ENCODE peak calls at places on chromosomes 12 and 14, in eight cellular contexts. One of them, this sample, is unnamed.

GRCh38 chr12:49086116-49086515 is 8.5 kb downstream of the DHH start:
- DNase-seq in cardiac muscle cell: no peak
- DNase-seq in CD8-positive, alpha-beta T cell: no peak
- DNase-seq in vagina: no peak
- DNase-seq in prostate gland: no peak
- DNase-seq in AG10803: peak; percentile 50
- DNase-seq in A549: no peak
- DNase-seq in astrocyte of the spinal cord: no peak
- DNase-seq in this sample: no peak

GRCh38 chr14:103436533-103436932 is 51.3 kb downstream of the MARK3 start:
- DNase-seq in cardiac muscle cell: no peak
- DNase-seq in CD8-positive, alpha-beta T cell: no peak
- DNase-seq in vagina: no peak
- DNase-seq in prostate gland: no peak
- DNase-seq in AG10803: no peak
- DNase-seq in A549: peak; percentile 22
- DNase-seq in astrocyte of the spinal cord: peak; percentile 23
- DNase-seq in this sample: peak; percentile 59

GRCh38 chr12:92304335-92305066 is 158.9 kb upstream of the BTG1 start:
- DNase-seq in cardiac muscle cell: no peak
- DNase-seq in CD8-positive, alpha-beta T cell: no peak
- DNase-seq in vagina: no peak
- DNase-seq in prostate gland: no peak
- DNase-seq in AG10803: peak; percentile 34
- DNase-seq in A549: no peak
- DNase-seq in astrocyte of the spinal cord: peak; percentile 17
- DNase-seq in this sample: no peak

GRCh38 chr12:11882301-11883019 is 188.3 kb upstream of the BCL2L14 start:
- DNase-seq in cardiac muscle cell: no peak
- DNase-seq in CD8-positive, alpha-beta T cell: no peak
- DNase-seq in vagina: no peak
- DNase-seq in prostate gland: no peak
- DNase-seq in AG10803: no peak
- DNase-seq in A549: no peak
- DNase-seq in astrocyte of the spinal cord: no peak
- DNase-seq in this sample: no peak

GRCh38 chr14:74936151-74936550 is 13.1 kb upstream of the RPS6KL1 start:
- DNase-seq in cardiac muscle cell: no peak
- DNase-seq in CD8-positive, alpha-beta T cell: no peak
- DNase-seq in vagina: no peak
- DNase-seq in prostate gland: no peak
- DNase-seq in AG10803: no peak
- DNase-seq in A549: no peak
- DNase-seq in astrocyte of the spinal cord: no peak
- DNase-seq in this sample: no peak

GRCh38 chr14:36340276-36340890 is 19.9 kb upstream of the MBIP start:
- DNase-seq in cardiac muscle cell: no peak
- DNase-seq in CD8-positive, alpha-beta T cell: no peak
- DNase-seq in vagina: no peak
- DNase-seq in prostate gland: no peak
- DNase-seq in AG10803: no peak
- DNase-seq in A549: no peak
- DNase-seq in astrocyte of the spinal cord: no peak
- DNase-seq in this sample: no peak

GRCh38 chr14:88535149-88535548 is 19.7 kb downstream of the PTPN21 start:
- DNase-seq in cardiac muscle cell: peak; percentile 48
- DNase-seq in CD8-positive, alpha-beta T cell: no peak
- DNase-seq in vagina: no peak
- DNase-seq in prostate gland: no peak
- DNase-seq in AG10803: peak; percentile 25
- DNase-seq in A549: peak; percentile 23
- DNase-seq in astrocyte of the spinal cord: no peak
- DNase-seq in this sample: no peak

GRCh38 chr12:76879710-76880025 is 849 bp upstream of the CSRP2 start:
- DNase-seq in cardiac muscle cell: no peak
- DNase-seq in CD8-positive, alpha-beta T cell: no peak
- DNase-seq in vagina: no peak
- DNase-seq in prostate gland: peak; percentile 23
- DNase-seq in AG10803: no peak
- DNase-seq in A549: no peak
- DNase-seq in astrocyte of the spinal cord: no peak
- DNase-seq in this sample: no peak

GRCh38 chr12:122969657-122970056 is 3.4 kb upstream of the ABCB9 start:
- DNase-seq in cardiac muscle cell: no peak
- DNase-seq in CD8-positive, alpha-beta T cell: no peak
- DNase-seq in vagina: no peak
- DNase-seq in prostate gland: no peak
- DNase-seq in AG10803: no peak
- DNase-seq in A549: no peak
- DNase-seq in astrocyte of the spinal cord: no peak
- DNase-seq in this sample: no peak

GRCh38 chr12:44976246-44976645 is 74.7 kb downstream of the DBX2 start:
- DNase-seq in cardiac muscle cell: no peak
- DNase-seq in CD8-positive, alpha-beta T cell: no peak
- DNase-seq in vagina: no peak
- DNase-seq in prostate gland: no peak
- DNase-seq in AG10803: no peak
- DNase-seq in A549: no peak
- DNase-seq in astrocyte of the spinal cord: no peak
- DNase-seq in this sample: no peak

GRCh38 chr12:24499151-24500146 is 449.5 kb downstream of the BCAT1 start:
- DNase-seq in cardiac muscle cell: no peak
- DNase-seq in CD8-positive, alpha-beta T cell: no peak
- DNase-seq in vagina: no peak
- DNase-seq in prostate gland: no peak
- DNase-seq in AG10803: peak; percentile 10
- DNase-seq in A549: no peak
- DNase-seq in astrocyte of the spinal cord: peak; percentile 81
- DNase-seq in this sample: peak; percentile 64

GRCh38 chr12:116910645-116911449 is at the start of gene FBXW8:
- DNase-seq in cardiac muscle cell: peak; percentile 85
- DNase-seq in CD8-positive, alpha-beta T cell: peak; percentile 53
- DNase-seq in vagina: no peak
- DNase-seq in prostate gland: peak; percentile 26
- DNase-seq in AG10803: peak; percentile 68
- DNase-seq in A549: peak; percentile 86
- DNase-seq in astrocyte of the spinal cord: peak; percentile 77
- DNase-seq in this sample: peak; percentile 62

GRCh38 chr12:56143225-56143624 is 9.2 kb upstream of the MYL6B start:
- DNase-seq in cardiac muscle cell: no peak
- DNase-seq in CD8-positive, alpha-beta T cell: no peak
- DNase-seq in vagina: no peak
- DNase-seq in prostate gland: no peak
- DNase-seq in AG10803: no peak
- DNase-seq in A549: no peak
- DNase-seq in astrocyte of the spinal cord: no peak
- DNase-seq in this sample: no peak

GRCh38 chr14:49467091-49467490 is 119.1 kb downstream of the RPS29 start:
- DNase-seq in cardiac muscle cell: no peak
- DNase-seq in CD8-positive, alpha-beta T cell: no peak
- DNase-seq in vagina: no peak
- DNase-seq in prostate gland: no peak
- DNase-seq in AG10803: no peak
- DNase-seq in A549: no peak
- DNase-seq in astrocyte of the spinal cord: no peak
- DNase-seq in this sample: no peak

GRCh38 chr14:49463146-49463545 is 123.0 kb downstream of the RPS29 start:
- DNase-seq in cardiac muscle cell: no peak
- DNase-seq in CD8-positive, alpha-beta T cell: no peak
- DNase-seq in vagina: no peak
- DNase-seq in prostate gland: no peak
- DNase-seq in AG10803: no peak
- DNase-seq in A549: no peak
- DNase-seq in astrocyte of the spinal cord: no peak
- DNase-seq in this sample: no peak

GRCh38 chr14:49461529-49462401 is 124.4 kb downstream of the RPS29 start:
- DNase-seq in cardiac muscle cell: peak; percentile 67
- DNase-seq in CD8-positive, alpha-beta T cell: peak; percentile 39
- DNase-seq in vagina: no peak
- DNase-seq in prostate gland: peak; percentile 70
- DNase-seq in AG10803: peak; percentile 77
- DNase-seq in A549: peak; percentile 82
- DNase-seq in astrocyte of the spinal cord: peak; percentile 76
- DNase-seq in this sample: peak; percentile 85

GRCh38 chr14:49460647-49461046 is 125.5 kb downstream of the RPS29 start:
- DNase-seq in cardiac muscle cell: no peak
- DNase-seq in CD8-positive, alpha-beta T cell: no peak
- DNase-seq in vagina: no peak
- DNase-seq in prostate gland: no peak
- DNase-seq in AG10803: no peak
- DNase-seq in A549: no peak
- DNase-seq in astrocyte of the spinal cord: no peak
- DNase-seq in this sample: no peak

DNA sequence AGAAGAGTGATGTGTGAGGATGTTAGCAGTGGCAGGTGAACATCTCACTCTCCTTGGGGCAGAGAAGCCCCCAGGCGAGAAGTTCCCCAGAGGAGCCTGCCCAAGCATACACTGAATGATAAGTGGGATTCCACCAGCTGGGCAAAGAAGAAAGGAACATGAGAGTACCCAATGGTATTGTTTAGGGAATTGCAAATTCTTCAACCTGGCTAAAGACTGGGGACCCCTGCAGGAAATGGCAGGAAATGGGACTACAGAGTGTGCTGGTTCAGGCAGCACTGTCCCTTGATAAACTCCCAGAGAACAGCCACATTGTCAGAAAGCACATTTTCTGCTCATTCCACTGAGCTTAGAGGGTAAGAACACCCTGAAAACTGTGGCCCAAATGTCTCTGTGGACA is 121.3 kb downstream of the RPS29 start:
- DNase-seq in cardiac muscle cell: peak; percentile 9
- DNase-seq in CD8-positive, alpha-beta T cell: no peak
- DNase-seq in vagina: no peak
- DNase-seq in prostate gland: no peak
- DNase-seq in AG10803: no peak
- DNase-seq in A549: peak; percentile 20
- DNase-seq in astrocyte of the spinal cord: no peak
- DNase-seq in this sample: peak; percentile 14
- TF ChIP-seq CTCF in cardiac muscle cell: peak; percentile 17
- TF ChIP-seq CTCF in CD8-positive, alpha-beta T cell: no peak
- TF ChIP-seq CTCF in vagina: no peak
- TF ChIP-seq CTCF in prostate gland: no peak
- TF ChIP-seq CTCF in AG10803: no peak
- TF ChIP-seq CTCF in A549: no peak
- TF ChIP-seq CTCF in astrocyte of the spinal cord: peak; percentile 24
- TF ChIP-seq CTCF in this sample: no peak

DNA sequence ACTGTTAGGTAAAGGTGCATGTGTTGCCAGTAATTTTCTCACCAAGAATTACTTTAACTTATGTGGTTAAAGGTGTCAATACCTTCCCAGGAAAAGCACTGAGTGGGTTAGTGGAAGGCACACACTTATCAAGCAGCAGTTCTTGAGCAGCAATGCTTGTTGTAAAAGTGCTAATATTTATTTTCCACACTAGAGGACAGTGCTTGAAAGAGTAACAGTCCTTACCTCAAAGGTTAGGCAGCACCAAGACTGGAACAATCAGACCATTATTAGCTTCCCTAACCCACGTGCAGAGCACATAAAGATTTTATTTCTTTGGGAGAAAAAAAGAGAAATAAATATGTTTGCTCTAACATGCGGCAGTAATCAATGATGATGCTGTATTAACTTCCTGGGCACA is 48.8 kb upstream of the KRR1 start:
- DNase-seq in cardiac muscle cell: peak; percentile 20
- DNase-seq in CD8-positive, alpha-beta T cell: no peak
- DNase-seq in vagina: no peak
- DNase-seq in prostate gland: no peak
- DNase-seq in AG10803: peak; percentile 61
- DNase-seq in A549: peak; percentile 57
- DNase-seq in astrocyte of the spinal cord: peak; percentile 75
- DNase-seq in this sample: peak; percentile 25
- TF ChIP-seq CTCF in cardiac muscle cell: peak; percentile 59
- TF ChIP-seq CTCF in CD8-positive, alpha-beta T cell: no peak
- TF ChIP-seq CTCF in vagina: no peak
- TF ChIP-seq CTCF in prostate gland: no peak
- TF ChIP-seq CTCF in AG10803: peak; percentile 65
- TF ChIP-seq CTCF in A549: peak; percentile 44
- TF ChIP-seq CTCF in astrocyte of the spinal cord: peak; percentile 51
- TF ChIP-seq CTCF in this sample: peak; percentile 18

DNA sequence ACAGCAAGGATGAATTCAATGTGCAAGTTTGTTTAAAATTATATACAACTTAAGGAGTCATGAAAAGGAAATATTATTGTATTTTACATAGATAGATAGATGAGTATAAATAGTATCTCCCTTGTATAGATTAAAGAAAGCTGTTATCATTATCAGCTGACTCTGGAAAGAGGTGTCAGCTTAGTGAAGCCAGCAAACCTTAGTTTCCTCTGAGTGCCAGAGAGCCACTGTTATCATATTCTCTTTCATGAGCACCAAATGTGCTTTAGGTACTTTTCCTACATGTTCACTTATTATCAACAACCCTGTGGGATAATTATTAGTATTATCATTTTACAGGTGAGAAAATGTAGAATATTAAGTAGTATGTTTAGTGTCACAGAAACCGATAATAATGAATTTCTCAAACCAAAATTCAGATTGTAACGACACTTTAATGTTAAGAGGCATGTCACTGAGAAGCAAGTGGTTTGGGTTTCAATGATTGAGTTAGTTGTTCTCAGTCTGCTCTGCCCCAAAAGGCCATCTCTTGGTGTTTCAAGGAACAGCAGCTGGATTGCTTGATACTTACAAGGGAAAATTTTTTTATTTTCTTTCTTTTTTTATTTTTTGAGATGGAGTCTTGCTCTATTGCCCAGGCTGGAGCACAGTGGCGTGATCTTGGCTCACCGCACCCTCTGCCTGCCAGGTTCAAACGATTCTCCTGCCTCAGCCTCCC is 53.7 kb downstream of the PLEKHA5 start:
- DNase-seq in cardiac muscle cell: peak; percentile 44
- DNase-seq in CD8-positive, alpha-beta T cell: no peak
- DNase-seq in vagina: no peak
- DNase-seq in prostate gland: no peak
- DNase-seq in AG10803: peak; percentile 40
- DNase-seq in A549: peak; percentile 30
- DNase-seq in astrocyte of the spinal cord: peak; percentile 33
- DNase-seq in this sample: no peak
- TF ChIP-seq CTCF in cardiac muscle cell: peak; percentile 39
- TF ChIP-seq CTCF in CD8-positive, alpha-beta T cell: no peak
- TF ChIP-seq CTCF in vagina: no peak
- TF ChIP-seq CTCF in prostate gland: no peak
- TF ChIP-seq CTCF in AG10803: peak; percentile 45
- TF ChIP-seq CTCF in A549: no peak
- TF ChIP-seq CTCF in astrocyte of the spinal cord: peak; percentile 52
- TF ChIP-seq CTCF in this sample: no peak

DNA sequence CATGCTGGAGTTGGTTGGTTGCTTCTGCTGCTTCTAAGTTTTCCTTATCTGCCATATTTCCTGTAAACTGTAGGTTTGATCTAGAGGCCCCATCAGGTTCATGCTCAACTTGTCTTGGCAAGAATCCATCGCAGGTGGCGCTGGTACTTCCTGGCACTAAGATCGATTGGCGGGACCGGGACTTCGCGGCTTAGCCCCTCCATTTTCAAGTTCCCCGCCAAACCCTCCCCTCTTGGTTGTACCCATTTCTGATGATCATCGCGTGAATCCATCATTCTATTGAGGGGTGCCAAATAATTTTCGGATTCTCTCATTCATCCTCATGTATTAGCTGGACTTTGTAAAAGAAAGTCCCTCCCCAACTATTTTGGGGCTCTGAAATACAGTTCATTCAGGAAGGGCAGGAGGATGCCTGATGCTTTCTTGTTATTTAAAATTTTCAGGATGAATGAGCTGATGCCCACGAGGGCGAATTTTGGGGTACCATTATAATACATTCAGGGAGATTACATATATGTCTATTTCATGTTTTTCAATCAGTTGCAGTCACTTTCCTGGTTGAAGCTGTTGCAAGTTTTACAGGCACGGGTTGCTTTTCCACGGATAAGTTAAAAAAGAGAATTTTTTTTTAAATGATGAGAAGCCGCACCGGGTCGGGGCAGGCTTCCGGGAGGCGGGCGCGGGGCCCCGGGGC is 424 bp upstream of the BRI3BP start:
- DNase-seq in cardiac muscle cell: peak; percentile 85
- DNase-seq in CD8-positive, alpha-beta T cell: peak; percentile 67
- DNase-seq in vagina: no peak
- DNase-seq in prostate gland: peak; percentile 39
- DNase-seq in AG10803: no peak
- DNase-seq in A549: peak; percentile 97
- DNase-seq in astrocyte of the spinal cord: peak; percentile 41
- DNase-seq in this sample: peak; percentile 80
- TF ChIP-seq CTCF in cardiac muscle cell: peak; percentile 16
- TF ChIP-seq CTCF in CD8-positive, alpha-beta T cell: peak; percentile 68
- TF ChIP-seq CTCF in vagina: no peak
- TF ChIP-seq CTCF in prostate gland: no peak
- TF ChIP-seq CTCF in AG10803: no peak
- TF ChIP-seq CTCF in A549: peak; percentile 45
- TF ChIP-seq CTCF in astrocyte of the spinal cord: peak; percentile 16
- TF ChIP-seq CTCF in this sample: peak; percentile 54